ENCODE peak calls at places on chromosomes 7 and 10, in nine cellular contexts. M is WTC11; Z is epithelial cell of esophagus; W is activated gamma-delta T cell treated with anti-CD3 and anti-CD28 coated beads, Interleukin-2, amount 50 U/mL, for 16 hours; B is GM10248; L is activated T-cell treated with anti-CD3 and anti-CD28 coated beads, Interleukin-2, amount 50 U/mL, for 72 hours; S is PC-3; E is stimulated activated CD8-positive, alpha-beta memory T cell treated with anti-CD3 and anti-CD28 coated beads, Interleukin-15, amount 100 ng/mL, for 24 hours; O is lower leg skin. P is an unnamed sample.

GRCh38 chr7:80135306-80136104 is 874 bp downstream of the GNAI1 start:
- DNase-seq in M (no peak), Z (no peak), W (no peak), B (peak), L (peak), S (peak), E (no peak), O (no peak), P (no peak)

GRCh38 chr10:87578799-87579401 is 74.2 kb downstream of the MINPP1 start:
- DNase-seq in M (no peak), Z (no peak), W (no peak), B (no peak), L (no peak), S (peak), E (no peak), O (no peak), P (peak)

GRCh38 chr7:600149-600814 is 80.6 kb upstream of the PDGFA start:
- DNase-seq in M (no peak), Z (no peak), W (no peak), B (no peak), L (no peak), S (no peak), E (no peak), O (no peak), P (no peak)

GRCh38 chr7:107208046-107208458 is 39.2 kb downstream of the HBP1 start:
- DNase-seq in M (no peak), Z (no peak), W (no peak), B (no peak), L (no peak), S (no peak), E (no peak), O (no peak), P (no peak)

GRCh38 chr10:70564113-70564725 is 38.3 kb downstream of the PRF1 start:
- DNase-seq in M (peak), Z (no peak), W (no peak), B (no peak), L (no peak), S (no peak), E (no peak), O (no peak), P (no peak)

GRCh38 chr7:9029671-9030070 is 596.3 kb downstream of the NXPH1 start:
- DNase-seq in M (no peak), Z (peak), W (no peak), B (no peak), L (no peak), S (peak), E (no peak), O (no peak), P (no peak)

GRCh38 chr7:140697447-140698143 is 1.1 kb downstream of the NDUFB2 start:
- DNase-seq in M (no peak), Z (no peak), W (no peak), B (no peak), L (no peak), S (no peak), E (no peak), O (no peak), P (peak)

GRCh38 chr7:5477723-5478531 is 54.3 kb upstream of the TNRC18 start:
- DNase-seq in M (peak), Z (no peak), W (no peak), B (peak), L (no peak), S (no peak), E (no peak), O (no peak), P (no peak)

GRCh38 chr10:71634531-71635164 is 84.9 kb downstream of the C10orf105 start:
- DNase-seq in M (no peak), Z (no peak), W (no peak), B (no peak), L (no peak), S (no peak), E (no peak), O (no peak), P (peak)

GRCh38 chr7:74405191-74405898 is 48.4 kb upstream of the GTF2IRD1 start:
- DNase-seq in M (peak), Z (peak), W (no peak), B (no peak), L (no peak), S (no peak), E (no peak), O (no peak), P (no peak)

GRCh38 chr7:88104732-88105131 is 115.1 kb downstream of the SRI start:
- DNase-seq in M (no peak), Z (no peak), W (no peak), B (no peak), L (no peak), S (no peak), E (no peak), O (no peak), P (no peak)

GRCh38 chr10:10865303-10865702 is 152.4 kb upstream of the CELF2 start:
- DNase-seq in M (no peak), Z (peak), W (no peak), B (no peak), L (no peak), S (no peak), E (no peak), O (no peak), P (peak)

P was measured in renal cortical epithelial cell.